ENCODE peak calls at places on chromosomes 6 and 20, in four cellular contexts. One of them, this sample, is unnamed.

GRCh38 chr6:139595183-139595582 is 220.7 kb upstream of the CITED2 start:
- DNase-seq in IMR-90: peak
- DNase-seq in mesendoderm: no peak
- DNase-seq in H1: no peak
- DNase-seq in this sample: no peak

GRCh38 chr6:167791780-167792478 is 34.8 kb upstream of the AFDN start:
- DNase-seq in IMR-90: no peak
- DNase-seq in mesendoderm: no peak
- DNase-seq in H1: no peak
- DNase-seq in this sample: no peak

GRCh38 chr20:7214081-7214740 is 446.7 kb downstream of the BMP2 start:
- DNase-seq in IMR-90: no peak
- DNase-seq in mesendoderm: peak
- DNase-seq in H1: peak
- DNase-seq in this sample: peak

GRCh38 chr20:45061244-45061643 is 39.7 kb downstream of the KCNS1 start:
- DNase-seq in IMR-90: peak
- DNase-seq in mesendoderm: no peak
- DNase-seq in H1: no peak
- DNase-seq in this sample: no peak

GRCh38 chr6:1363729-1364572 is 25.4 kb upstream of the FOXF2 start:
- DNase-seq in IMR-90: peak
- DNase-seq in mesendoderm: peak
- DNase-seq in H1: no peak
- DNase-seq in this sample: no peak

GRCh38 chr6:116157391-116157790 is 31.5 kb upstream of the COL10A1 start:
- DNase-seq in IMR-90: no peak
- DNase-seq in mesendoderm: no peak
- DNase-seq in H1: no peak
- DNase-seq in this sample: no peak

GRCh38 chr6:79420054-79420453 is 117.2 kb downstream of the LCA5 start:
- DNase-seq in IMR-90: no peak
- DNase-seq in mesendoderm: no peak
- DNase-seq in H1: no peak
- DNase-seq in this sample: no peak

GRCh38 chr20:22927537-22927936 is 107.6 kb upstream of the SSTR4 start:
- DNase-seq in IMR-90: no peak
- DNase-seq in mesendoderm: no peak
- DNase-seq in H1: no peak
- DNase-seq in this sample: no peak

GRCh38 chr20:34111712-34112599 is at the start of gene EIF2S2:
- DNase-seq in IMR-90: peak
- DNase-seq in mesendoderm: peak
- DNase-seq in H1: peak
- DNase-seq in this sample: peak

GRCh38 chr6:30880563-30881252 is 3.6 kb upstream of the DDR1 start:
- DNase-seq in IMR-90: no peak
- DNase-seq in mesendoderm: peak
- DNase-seq in H1: no peak
- DNase-seq in this sample: peak

GRCh38 chr20:32742322-32743236 is 688 bp downstream of the COMMD7 start:
- DNase-seq in IMR-90: no peak
- DNase-seq in mesendoderm: peak
- DNase-seq in H1: no peak
- DNase-seq in this sample: no peak

GRCh38 chr6:50333696-50334095 is 284.0 kb upstream of the DEFB112 start:
- DNase-seq in IMR-90: no peak
- DNase-seq in mesendoderm: no peak
- DNase-seq in H1: no peak
- DNase-seq in this sample: no peak

GRCh38 chr6:121485359-121485809 is 49.9 kb downstream of the GJA1 start:
- DNase-seq in IMR-90: peak
- DNase-seq in mesendoderm: peak
- DNase-seq in H1: no peak
- DNase-seq in this sample: no peak

GRCh38 chr6:158768396-158768795 is 50.8 kb downstream of the EZR start:
- DNase-seq in IMR-90: no peak
- DNase-seq in mesendoderm: no peak
- DNase-seq in H1: no peak
- DNase-seq in this sample: no peak

GRCh38 chr6:121858976-121859375 is 423.5 kb downstream of the GJA1 start:
- DNase-seq in IMR-90: no peak
- DNase-seq in mesendoderm: no peak
- DNase-seq in H1: no peak
- DNase-seq in this sample: no peak

GRCh38 chr20:47561175-47561574 is 59.5 kb downstream of the NCOA3 start:
- DNase-seq in IMR-90: peak
- DNase-seq in mesendoderm: no peak
- DNase-seq in H1: no peak
- DNase-seq in this sample: no peak

GRCh38 chr20:49691818-49692568 is 21.7 kb downstream of the B4GALT5 start:
- DNase-seq in IMR-90: no peak
- DNase-seq in mesendoderm: no peak
- DNase-seq in H1: no peak
- DNase-seq in this sample: no peak

GRCh38 chr6:27562027-27562410 is 89.1 kb upstream of the ZNF184 start:
- DNase-seq in IMR-90: no peak
- DNase-seq in mesendoderm: peak
- DNase-seq in H1: no peak
- DNase-seq in this sample: no peak

GRCh38 chr6:132147530-132148011 is 196.4 kb upstream of the CCN2 start:
- DNase-seq in IMR-90: peak
- DNase-seq in mesendoderm: peak
- DNase-seq in H1: no peak
- DNase-seq in this sample: no peak

GRCh38 chr6:90241229-90241873 is 55.3 kb downstream of the BACH2 start:
- DNase-seq in IMR-90: no peak
- DNase-seq in mesendoderm: peak
- DNase-seq in H1: no peak
- DNase-seq in this sample: no peak

GRCh38 chr6:129494586-129494985 is 215.4 kb downstream of the ARHGAP18 start:
- DNase-seq in IMR-90: no peak
- DNase-seq in mesendoderm: no peak
- DNase-seq in H1: no peak
- DNase-seq in this sample: no peak

GRCh38 chr20:31706607-31707257 is 15.9 kb downstream of the BCL2L1 start:
- DNase-seq in IMR-90: no peak
- DNase-seq in mesendoderm: no peak
- DNase-seq in H1: no peak
- DNase-seq in this sample: no peak

GRCh38 chr6:14092861-14093789 is 24.4 kb upstream of the CD83 start:
- DNase-seq in IMR-90: no peak
- DNase-seq in mesendoderm: no peak
- DNase-seq in H1: no peak
- DNase-seq in this sample: no peak

GRCh38 chr6:121688974-121689373 is 253.5 kb downstream of the GJA1 start:
- DNase-seq in IMR-90: no peak
- DNase-seq in mesendoderm: no peak
- DNase-seq in H1: no peak
- DNase-seq in this sample: no peak

GRCh38 chr20:47352332-47353223 is 3.9 kb downstream of the ZMYND8 start:
- DNase-seq in IMR-90: no peak
- DNase-seq in mesendoderm: peak
- DNase-seq in H1: no peak
- DNase-seq in this sample: no peak

GRCh38 chr6:25032964-25033363 is 97.2 kb upstream of the RIPOR2 start:
- DNase-seq in IMR-90: no peak
- DNase-seq in mesendoderm: no peak
- DNase-seq in H1: no peak
- DNase-seq in this sample: no peak

GRCh38 chr20:33576432-33576883 is 85.7 kb upstream of the C20orf144 start:
- DNase-seq in IMR-90: peak
- DNase-seq in mesendoderm: no peak
- DNase-seq in H1: no peak
- DNase-seq in this sample: no peak

GRCh38 chr6:138944412-138944811 is 43.6 kb downstream of the REPS1 start:
- DNase-seq in IMR-90: peak
- DNase-seq in mesendoderm: peak
- DNase-seq in H1: no peak
- DNase-seq in this sample: no peak

GRCh38 chr20:44832724-44833123 is 22.4 kb upstream of the RIMS4 start:
- DNase-seq in IMR-90: no peak
- DNase-seq in mesendoderm: peak
- DNase-seq in H1: no peak
- DNase-seq in this sample: peak

GRCh38 chr6:145015739-145016558 is 719.4 kb downstream of the EPM2A start:
- DNase-seq in IMR-90: peak
- DNase-seq in mesendoderm: peak
- DNase-seq in H1: no peak
- DNase-seq in this sample: no peak

GRCh38 chr6:27237089-27237723 is 10.3 kb upstream of the PRSS16 start:
- DNase-seq in IMR-90: peak
- DNase-seq in mesendoderm: peak
- DNase-seq in H1: no peak
- DNase-seq in this sample: peak

GRCh38 chr6:32666420-32667300 is at the start of gene HLA-DQB1:
- DNase-seq in IMR-90: no peak
- DNase-seq in mesendoderm: peak
- DNase-seq in H1: no peak
- DNase-seq in this sample: peak

GRCh38 chr20:51091564-51092195 is 68.8 kb upstream of the KCNG1 start:
- DNase-seq in IMR-90: no peak
- DNase-seq in mesendoderm: peak
- DNase-seq in H1: no peak
- DNase-seq in this sample: no peak

GRCh38 chr20:6466065-6466810 is 301.2 kb upstream of the BMP2 start:
- DNase-seq in IMR-90: peak
- DNase-seq in mesendoderm: no peak
- DNase-seq in H1: no peak
- DNase-seq in this sample: no peak

DNA sequence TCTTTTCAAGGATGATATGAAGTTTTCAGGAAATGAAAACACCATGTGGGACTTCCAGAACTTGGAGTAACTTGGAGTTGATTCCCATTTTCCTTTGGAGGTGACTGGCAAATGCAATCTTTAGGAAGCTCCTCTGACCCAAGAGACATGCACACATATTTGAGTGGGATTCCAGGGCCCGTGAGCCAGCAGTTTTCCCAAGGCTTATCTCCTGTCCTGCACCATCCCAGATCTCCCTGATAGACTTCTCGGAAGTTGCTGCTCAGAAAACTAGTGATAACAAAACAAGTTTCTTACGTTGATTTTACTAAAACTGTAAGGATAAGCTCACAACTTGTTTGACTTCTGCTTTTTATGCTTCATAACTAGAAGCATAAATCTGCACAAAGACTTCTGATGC is 25.6 kb downstream of the SLC35F1 start:
- DNase-seq in IMR-90: no peak
- DNase-seq in mesendoderm: no peak
- DNase-seq in H1: no peak
- DNase-seq in this sample: no peak
- H3K56ac ChIP-seq in IMR-90: no peak
- H3K56ac ChIP-seq in mesendoderm: no peak
- H3K56ac ChIP-seq in H1: no peak
- H3K56ac ChIP-seq in this sample: no peak

GRCh38 chr20:8652396-8652795 is 416.5 kb upstream of the PLCB4 start:
- DNase-seq in IMR-90: no peak
- DNase-seq in mesendoderm: no peak
- DNase-seq in H1: no peak
- DNase-seq in this sample: no peak
- H4K5ac ChIP-seq in IMR-90: no peak
- H4K5ac ChIP-seq in mesendoderm: no peak
- H4K5ac ChIP-seq in H1: no peak
- H4K5ac ChIP-seq in this sample: no peak

GRCh38 chr20:63692436-63693078 is 3.9 kb upstream of the TNFRSF6B start:
- DNase-seq in IMR-90: no peak
- DNase-seq in mesendoderm: no peak
- DNase-seq in H1: no peak
- DNase-seq in this sample: no peak
- H3K56ac ChIP-seq in IMR-90: no peak
- H3K56ac ChIP-seq in mesendoderm: no peak
- H3K56ac ChIP-seq in H1: no peak
- H3K56ac ChIP-seq in this sample: no peak

DNA sequence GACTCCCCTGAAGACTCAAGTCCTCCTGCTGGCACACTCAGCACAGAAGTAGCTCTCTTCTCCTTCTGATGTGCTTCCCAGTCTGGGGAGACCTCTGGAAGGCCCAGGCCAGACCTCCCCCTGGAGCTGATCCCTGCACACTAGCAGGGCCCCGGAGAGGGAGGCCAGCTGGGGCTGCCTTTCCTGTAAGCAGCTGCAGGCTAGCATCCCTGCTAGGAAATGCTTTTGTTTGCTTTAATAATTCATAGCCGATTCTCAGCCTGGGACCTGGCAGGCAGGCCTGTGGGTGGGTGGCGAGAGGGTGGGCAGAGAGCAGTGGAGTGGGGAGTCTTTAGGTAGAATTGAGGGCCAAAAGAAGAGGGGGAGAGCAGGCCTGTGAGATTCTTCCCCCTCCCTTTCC is 5.2 kb downstream of the EBF4 start:
- DNase-seq in IMR-90: no peak
- DNase-seq in mesendoderm: no peak
- DNase-seq in H1: no peak
- DNase-seq in this sample: no peak
- H4K5ac ChIP-seq in IMR-90: no peak
- H4K5ac ChIP-seq in mesendoderm: no peak
- H4K5ac ChIP-seq in H1: no peak
- H4K5ac ChIP-seq in this sample: no peak

GRCh38 chr6:119076966-119077642 is 1.4 kb downstream of the FAM184A start:
- DNase-seq in IMR-90: no peak
- DNase-seq in mesendoderm: no peak
- DNase-seq in H1: no peak
- DNase-seq in this sample: no peak

GRCh38 chr6:119078449-119079287 is at the start of gene FAM184A:
- DNase-seq in IMR-90: peak
- DNase-seq in mesendoderm: peak
- DNase-seq in H1: peak
- DNase-seq in this sample: peak

GRCh38 chr6:119077643-119078448 is 618 bp downstream of the FAM184A start:
- DNase-seq in IMR-90: no peak
- DNase-seq in mesendoderm: peak
- DNase-seq in H1: peak
- DNase-seq in this sample: peak

GRCh38 chr6:119076173-119076965 is 2.1 kb downstream of the FAM184A start:
- DNase-seq in IMR-90: no peak
- DNase-seq in mesendoderm: no peak
- DNase-seq in H1: no peak
- DNase-seq in this sample: no peak

DNA sequence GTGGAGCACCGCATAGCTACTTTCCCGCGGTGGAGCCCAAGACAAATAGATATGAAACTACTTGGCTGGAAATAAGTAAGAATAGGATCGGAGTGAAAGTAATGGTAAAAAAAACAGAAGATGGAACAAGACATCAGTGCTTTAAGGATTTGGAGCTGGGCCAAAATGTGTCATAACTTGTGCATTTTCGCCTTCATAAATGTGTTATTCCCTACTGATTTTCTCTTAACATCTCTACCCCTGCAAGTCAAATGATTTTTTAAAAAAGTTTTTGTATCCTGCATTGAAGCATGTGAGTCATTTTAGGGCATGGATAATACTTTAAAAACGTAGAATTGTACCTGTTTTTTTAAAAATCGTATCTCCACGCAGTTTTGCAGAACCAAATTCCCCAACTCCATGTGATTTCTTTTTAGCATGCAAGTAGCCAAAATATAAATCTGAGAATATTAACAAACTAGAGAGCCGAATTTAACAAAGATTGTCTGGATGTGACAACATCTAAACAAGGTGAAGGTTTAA is 885 bp upstream of the FAM184A start:
- DNase-seq in IMR-90: peak
- DNase-seq in mesendoderm: no peak
- DNase-seq in H1: no peak
- DNase-seq in this sample: no peak
- H3K56ac ChIP-seq in IMR-90: no peak
- H3K56ac ChIP-seq in mesendoderm: peak
- H3K56ac ChIP-seq in H1: no peak
- H3K56ac ChIP-seq in this sample: no peak

GRCh38 chr20:41155267-41155666 is 17.9 kb downstream of the PLCG1 start:
- DNase-seq in IMR-90: peak
- DNase-seq in mesendoderm: no peak
- DNase-seq in H1: no peak
- DNase-seq in this sample: no peak
- H4K5ac ChIP-seq in IMR-90: no peak
- H4K5ac ChIP-seq in mesendoderm: no peak
- H4K5ac ChIP-seq in H1: no peak
- H4K5ac ChIP-seq in this sample: no peak

This sample was measured in H9.